ENCODE peak calls at places on chromosomes 12 and 14, in ten cellular contexts. B is IMR-90; N is HEK293T; I is NCI-H2081; R is astrocyte of the spinal cord; F is GM04504; G is stomach; L is pulmonary artery endothelial cell; J is activated naive CD4-positive, alpha-beta T cell treated with anti-CD3 and anti-CD28 coated beads for 36 hours; W is ovary. P is an unnamed sample.

GRCh38 chr12:107196681-107197080 is 103.3 kb upstream of the CRY1 start:
- DNase-seq in B (peak), N (no peak), I (no peak), R (peak), F (no peak), G (no peak), L (no peak), J (no peak), W (no peak), P (no peak)

GRCh38 chr12:92068441-92068840 is 77.2 kb downstream of the BTG1 start:
- DNase-seq in B (no peak), N (no peak), I (peak), R (no peak), F (no peak), G (no peak), L (no peak), J (no peak), W (no peak), P (no peak)

GRCh38 chr12:67026847-67027246 is 242.3 kb upstream of the CAND1 start:
- DNase-seq in B (no peak), N (no peak), I (no peak), R (no peak), F (no peak), G (no peak), L (no peak), J (no peak), W (no peak), P (no peak)

GRCh38 chr12:105672576-105672975 is 342.1 kb downstream of the C12orf75 start:
- DNase-seq in B (no peak), N (no peak), I (no peak), R (no peak), F (no peak), G (peak), L (no peak), J (no peak), W (peak), P (no peak)

GRCh38 chr14:104040539-104040938 is 45.0 kb upstream of the ASPG start:
- DNase-seq in B (no peak), N (no peak), I (no peak), R (no peak), F (no peak), G (no peak), L (no peak), J (no peak), W (no peak), P (no peak)

GRCh38 chr12:34400986-34401658 is 378.8 kb downstream of the ALG10 start:
- DNase-seq in B (no peak), N (peak), I (no peak), R (no peak), F (no peak), G (peak), L (no peak), J (peak), W (peak), P (no peak)

GRCh38 chr14:83988274-83988673 is 1541.7 kb upstream of the FLRT2 start:
- DNase-seq in B (peak), N (no peak), I (no peak), R (no peak), F (no peak), G (no peak), L (no peak), J (no peak), W (no peak), P (no peak)

GRCh38 chr12:19624401-19624930 is 185.2 kb downstream of the AEBP2 start:
- DNase-seq in B (no peak), N (no peak), I (no peak), R (peak), F (no peak), G (no peak), L (no peak), J (no peak), W (no peak), P (no peak)

GRCh38 chr12:54448344-54448743 is 25.1 kb downstream of the GTSF1 start:
- DNase-seq in B (no peak), N (no peak), I (no peak), R (no peak), F (no peak), G (no peak), L (no peak), J (no peak), W (no peak), P (no peak)

GRCh38 chr12:110661337-110661972 is 27.5 kb downstream of the HVCN1 start:
- DNase-seq in B (no peak), N (no peak), I (no peak), R (no peak), F (no peak), G (peak), L (no peak), J (peak), W (no peak), P (no peak)

GRCh38 chr14:101119830-101120571 is 216.5 kb upstream of the RTL1 start:
- DNase-seq in B (peak), N (no peak), I (no peak), R (no peak), F (no peak), G (peak), L (no peak), J (no peak), W (peak), P (no peak)

GRCh38 chr12:62862259-62862881 is 72.6 kb downstream of the PPM1H start:
- DNase-seq in B (peak), N (no peak), I (no peak), R (peak), F (no peak), G (no peak), L (no peak), J (no peak), W (no peak), P (no peak)

GRCh38 chr12:123010681-123011080 is 30.2 kb downstream of the ARL6IP4 start:
- DNase-seq in B (no peak), N (no peak), I (no peak), R (no peak), F (no peak), G (no peak), L (no peak), J (no peak), W (no peak), P (no peak)

GRCh38 chr14:59126714-59127436 is 61.6 kb upstream of the DAAM1 start:
- DNase-seq in B (peak), N (peak), I (peak), R (peak), F (no peak), G (no peak), L (peak), J (peak), W (peak), P (peak)

GRCh38 chr14:100305446-100306255 is 593 bp downstream of the SLC25A29 start:
- DNase-seq in B (no peak), N (no peak), I (peak), R (peak), F (no peak), G (peak), L (no peak), J (peak), W (peak), P (no peak)

GRCh38 chr12:71045781-71046180 is 112.0 kb downstream of the TSPAN8 start:
- DNase-seq in B (no peak), N (no peak), I (no peak), R (peak), F (no peak), G (no peak), L (no peak), J (no peak), W (no peak), P (no peak)

GRCh38 chr12:52215587-52216031 is 17.4 kb upstream of the KRT7 start:
- DNase-seq in B (peak), N (no peak), I (no peak), R (peak), F (no peak), G (no peak), L (peak), J (no peak), W (no peak), P (no peak)

GRCh38 chr12:123058980-123059379 is 78.5 kb downstream of the ARL6IP4 start:
- DNase-seq in B (peak), N (no peak), I (no peak), R (no peak), F (peak), G (no peak), L (no peak), J (no peak), W (peak), P (no peak)

GRCh38 chr12:93245543-93245942 is 132.2 kb upstream of the NUDT4 start:
- DNase-seq in B (no peak), N (no peak), I (no peak), R (no peak), F (no peak), G (no peak), L (no peak), J (peak), W (no peak), P (no peak)

GRCh38 chr14:105026033-105026785 is 5.3 kb upstream of the CDCA4 start:
- DNase-seq in B (peak), N (no peak), I (no peak), R (peak), F (no peak), G (no peak), L (peak), J (peak), W (no peak), P (no peak)

GRCh38 chr14:81402123-81402495 is 2.0 kb upstream of the STON2 start:
- DNase-seq in B (no peak), N (no peak), I (no peak), R (peak), F (no peak), G (no peak), L (no peak), J (no peak), W (no peak), P (no peak)

GRCh38 chr12:64679487-64679983 is 69.2 kb downstream of the RASSF3 start:
- DNase-seq in B (peak), N (no peak), I (peak), R (peak), F (peak), G (peak), L (peak), J (peak), W (peak), P (no peak)

GRCh38 chr12:120119395-120119973 is 2.9 kb upstream of the RAB35 start:
- DNase-seq in B (peak), N (no peak), I (no peak), R (peak), F (no peak), G (no peak), L (no peak), J (peak), W (no peak), P (no peak)

GRCh38 chr14:33916663-33917565 is 34.0 kb downstream of the EGLN3 start:
- DNase-seq in B (no peak), N (no peak), I (no peak), R (peak), F (no peak), G (no peak), L (peak), J (no peak), W (no peak), P (no peak)

GRCh38 chr14:104739026-104739425 is 13.9 kb upstream of the SIVA1 start:
- DNase-seq in B (no peak), N (no peak), I (no peak), R (no peak), F (no peak), G (no peak), L (no peak), J (no peak), W (no peak), P (no peak)

GRCh38 chr14:74065746-74066575 is 18.3 kb downstream of the ALDH6A1 start:
- DNase-seq in B (peak), N (no peak), I (no peak), R (no peak), F (no peak), G (no peak), L (no peak), J (no peak), W (no peak), P (no peak)

GRCh38 chr12:6553051-6553868 is 2.6 kb downstream of the IFFO1 start:
- DNase-seq in B (peak), N (no peak), I (no peak), R (peak), F (peak), G (no peak), L (no peak), J (no peak), W (peak), P (no peak)

GRCh38 chr14:101716077-101716950 is 45.2 kb upstream of the PPP2R5C start:
- DNase-seq in B (no peak), N (no peak), I (no peak), R (no peak), F (no peak), G (peak), L (no peak), J (no peak), W (peak), P (no peak)

GRCh38 chr12:52615208-52615868 is 3.0 kb downstream of the KRT73 start:
- DNase-seq in B (peak), N (no peak), I (no peak), R (no peak), F (no peak), G (no peak), L (no peak), J (peak), W (no peak), P (no peak)

GRCh38 chr14:97584528-97584927 is 787.3 kb downstream of the VRK1 start:
- DNase-seq in B (no peak), N (no peak), I (no peak), R (no peak), F (no peak), G (no peak), L (no peak), J (peak), W (no peak), P (no peak)

GRCh38 chr14:53247596-53248370 is 94.7 kb upstream of the DDHD1 start:
- DNase-seq in B (no peak), N (no peak), I (no peak), R (no peak), F (no peak), G (no peak), L (no peak), J (no peak), W (no peak), P (no peak)